ENCODE peak calls at places on chromosomes 3 and 15, in ten cellular contexts. X, D, Z, O, Y, J, A, G, P and S are unnamed samples.

GRCh38 chr3:37852097-37852496 is 9.6 kb upstream of the CTDSPL start:
- DNase-seq in A (no peak), P (no peak), J (no peak), O (no peak), D (no peak), X (no peak), Z (peak), Y (no peak), G (no peak), S (peak)

GRCh38 chr3:188658606-188659005 is 504.6 kb downstream of the LPP start:
- DNase-seq in X (no peak), J (no peak), Y (no peak), D (no peak), A (no peak), O (no peak), P (no peak), Z (no peak), G (no peak), S (no peak)

GRCh38 chr3:187628169-187628568 is 42.0 kb downstream of the SST start:
- DNase-seq in X (no peak), O (no peak), G (no peak), Y (no peak), A (no peak), D (no peak), Z (no peak), P (no peak), J (no peak), S (no peak)

GRCh38 chr3:69143605-69144004 is 21.2 kb upstream of the LMOD3 start:
- DNase-seq in Y (no peak), G (no peak), J (no peak), P (peak), Z (peak), A (no peak), O (no peak), D (peak), X (no peak), S (no peak)

GRCh38 chr15:50058231-50058630 is 60.8 kb downstream of the ATP8B4 start:
- DNase-seq in O (no peak), D (no peak), A (peak), G (peak), Z (peak), J (no peak), Y (no peak), P (no peak), X (no peak), S (no peak)

GRCh38 chr3:124775776-124776336 is 45.6 kb downstream of the UMPS start:
- DNase-seq in Z (no peak), X (no peak), D (no peak), A (no peak), P (no peak), Y (no peak), O (no peak), G (no peak), J (no peak), S (peak)

GRCh38 chr3:52428151-52429005 is 16.5 kb downstream of the SEMA3G start:
- DNase-seq in J (peak), D (peak), A (peak), O (peak), G (peak), Y (peak), Z (peak), P (peak), X (no peak), S (peak)

GRCh38 chr3:123036352-123037014 is 8.9 kb upstream of the SEMA5B start:
- DNase-seq in G (no peak), X (no peak), Y (no peak), A (no peak), P (no peak), Z (peak), O (no peak), J (peak), D (no peak), S (no peak)

GRCh38 chr3:12490547-12490946 is 6.3 kb downstream of the TSEN2 start:
- DNase-seq in O (no peak), P (no peak), G (no peak), X (no peak), A (no peak), Y (no peak), J (no peak), D (no peak), Z (no peak), S (no peak)

GRCh38 chr3:169966951-169967915 is 626 bp downstream of the SEC62 start:
- DNase-seq in D (peak), A (peak), P (peak), G (peak), X (peak), J (peak), O (peak), Z (peak), Y (peak), S (no peak)

GRCh38 chr15:48647963-48648362 is 2.5 kb upstream of the FBN1 start:
- DNase-seq in Y (no peak), X (no peak), P (no peak), D (peak), O (peak), Z (peak), G (no peak), A (peak), J (no peak), S (no peak)

GRCh38 chr15:73004462-73004861 is 47.8 kb upstream of the NEO1 start:
- DNase-seq in O (no peak), Y (no peak), Z (no peak), P (no peak), J (no peak), X (no peak), D (no peak), G (no peak), A (no peak), S (no peak)

GRCh38 chr3:172612871-172613678 is 89.8 kb upstream of the TNFSF10 start:
- DNase-seq in Y (no peak), O (no peak), D (no peak), G (no peak), P (no peak), J (no peak), A (no peak), X (no peak), Z (no peak), S (no peak)

GRCh38 chr3:105571005-105571404 is 204.3 kb downstream of the ALCAM start:
- DNase-seq in A (no peak), P (no peak), X (no peak), J (no peak), Z (no peak), O (no peak), G (no peak), D (no peak), Y (no peak), S (no peak)

GRCh38 chr3:119643094-119643493 is 17.3 kb downstream of the POPDC2 start:
- DNase-seq in J (no peak), D (no peak), A (no peak), G (no peak), O (peak), P (no peak), X (no peak), Z (no peak), Y (no peak), S (no peak)

GRCh38 chr3:125083776-125084175 is 28.0 kb upstream of the HEG1 start:
- DNase-seq in J (no peak), A (no peak), Y (no peak), X (no peak), Z (peak), P (no peak), O (peak), G (no peak), D (no peak), S (no peak)

GRCh38 chr3:159417761-159418160 is 570.9 kb upstream of the IL12A start:
- DNase-seq in G (no peak), O (no peak), X (no peak), Z (peak), A (no peak), Y (no peak), J (no peak), D (no peak), P (no peak), S (no peak)

GRCh38 chr15:92069308-92070244 is 216.1 kb downstream of the SLCO3A1 start:
- DNase-seq in J (peak), O (peak), Z (peak), A (no peak), D (no peak), G (peak), P (peak), Y (no peak), X (no peak), S (no peak)